ENCODE peak calls at places on chromosomes 4 and X, in nine cellular contexts. P is A549; O is cardiac muscle cell; H is esophagus squamous epithelium; V is CD8-positive, alpha-beta memory T cell; B is psoas muscle; D is right cardiac atrium; Z is prostate gland; I is Panc1. G is an unnamed sample. For H3K9me3, the result is how much of the 10 kb centered on the place peaks cover.

GRCh38 chr4:153211986-153212720 is 7.9 kb downstream of the TRIM2 start:
- DNase-seq in P (no peak), O (peak), H (no peak), V (no peak), B (no peak), D (no peak), Z (no peak), I (no peak), G (no peak)

GRCh38 chrX:20320461-20321159 is 53.9 kb upstream of the RPS6KA3 start:
- DNase-seq in P (no peak), O (no peak), H (no peak), V (no peak), B (no peak), D (no peak), Z (no peak), I (no peak), G (no peak)

GRCh38 chr4:153013202-153013988 is 77.3 kb downstream of the FHDC1 start:
- DNase-seq in P (no peak), O (no peak), H (no peak), V (no peak), B (no peak), D (no peak), Z (no peak), I (no peak), G (no peak)

GRCh38 chrX:24918715-24919114 is 97.0 kb downstream of the ARX start:
- DNase-seq in P (no peak), O (no peak), H (no peak), V (no peak), B (no peak), D (no peak), Z (no peak), I (no peak), G (no peak)

GRCh38 chr4:184330008-184330400 is 112.3 kb upstream of the ENPP6 start:
- DNase-seq in P (no peak), O (no peak), H (peak), V (no peak), B (peak), D (peak), Z (no peak), I (no peak), G (no peak)

GRCh38 chr4:160983035-160983434 is 1180.8 kb downstream of the FSTL5 start:
- DNase-seq in P (no peak), O (no peak), H (no peak), V (no peak), B (no peak), D (no peak), Z (no peak), I (no peak), G (no peak)

GRCh38 chrX:48972214-48973164 is 845 bp upstream of the KCND1 start:
- DNase-seq in P (peak), O (peak), H (no peak), V (no peak), B (no peak), D (no peak), Z (no peak), I (no peak), G (no peak)

GRCh38 chr4:105113800-105114199 is 32.9 kb upstream of the TET2 start:
- DNase-seq in P (no peak), O (peak), H (no peak), V (no peak), B (no peak), D (no peak), Z (no peak), I (no peak), G (no peak)

GRCh38 chr4:154491731-154492249 is at the start of gene DCHS2:
- DNase-seq in P (no peak), O (peak), H (no peak), V (no peak), B (peak), D (peak), Z (no peak), I (no peak), G (no peak)

DNA sequence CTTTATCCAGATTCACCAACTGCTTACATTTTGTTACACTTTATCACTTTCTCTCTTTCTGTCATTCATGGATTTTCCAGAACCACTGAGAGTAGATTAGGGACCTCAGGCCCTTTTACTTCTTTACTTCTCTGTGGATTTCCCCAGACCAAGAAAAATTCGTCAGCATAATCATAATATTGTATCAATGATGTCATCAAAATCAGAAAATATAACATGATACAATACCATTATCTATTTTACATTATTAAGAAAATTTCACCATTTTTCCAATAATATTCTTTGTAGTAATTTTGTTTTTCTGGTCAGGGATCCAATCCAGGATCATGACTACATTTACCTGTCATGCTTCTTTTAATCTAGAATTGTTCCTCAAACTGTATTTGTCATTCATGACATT is 494.2 kb downstream of the IQCM start:
- DNase-seq in P (no peak), O (no peak), H (no peak), V (no peak), B (no peak), D (no peak), Z (no peak), I (no peak), G (no peak)
- H3K9me3 ChIP-seq in P (under half), O (under half), H (under half), V (under half), B (under half), D (under half), Z (under half), I (under half), G (under half)

GRCh38 chr4:128565565-128566186 is 243.8 kb upstream of the JADE1 start:
- DNase-seq in P (peak), O (peak), H (no peak), V (no peak), B (peak), D (peak), Z (no peak), I (no peak), G (no peak)
- H3K9me3 ChIP-seq in P (under half), O (under half), H (under half), V (under half), B (under half), D (under half), Z (under half), I (under half), G (under half)

GRCh38 chr4:273312-274017 is 31.8 kb downstream of the ZNF732 start:
- DNase-seq in P (no peak), O (no peak), H (no peak), V (no peak), B (no peak), D (no peak), Z (no peak), I (no peak), G (no peak)
- H3K9me3 ChIP-seq in P (under half), O (under half), H (half or more), V (under half), B (half or more), D (under half), Z (under half), I (half or more), G (under half)

GRCh38 chr4:75122424-75123014 is 189.6 kb downstream of the PARM1 start:
- DNase-seq in P (no peak), O (no peak), H (no peak), V (no peak), B (no peak), D (no peak), Z (no peak), I (no peak), G (no peak)
- H3K9me3 ChIP-seq in P (under half), O (under half), H (under half), V (under half), B (under half), D (under half), Z (under half), I (under half), G (under half)

GRCh38 chrX:63475200-63475599 is 124.1 kb upstream of the SPIN4 start:
- DNase-seq in P (peak), O (no peak), H (no peak), V (no peak), B (no peak), D (no peak), Z (no peak), I (no peak), G (no peak)
- H3K9me3 ChIP-seq in P (under half), O (under half), H (under half), V (under half), B (under half), D (under half), Z (under half), I (under half), G (under half)

GRCh38 chr4:93983133-93983532 is 154.6 kb downstream of the ATOH1 start:
- DNase-seq in P (no peak), O (no peak), H (no peak), V (no peak), B (no peak), D (no peak), Z (no peak), I (no peak), G (no peak)

DNA sequence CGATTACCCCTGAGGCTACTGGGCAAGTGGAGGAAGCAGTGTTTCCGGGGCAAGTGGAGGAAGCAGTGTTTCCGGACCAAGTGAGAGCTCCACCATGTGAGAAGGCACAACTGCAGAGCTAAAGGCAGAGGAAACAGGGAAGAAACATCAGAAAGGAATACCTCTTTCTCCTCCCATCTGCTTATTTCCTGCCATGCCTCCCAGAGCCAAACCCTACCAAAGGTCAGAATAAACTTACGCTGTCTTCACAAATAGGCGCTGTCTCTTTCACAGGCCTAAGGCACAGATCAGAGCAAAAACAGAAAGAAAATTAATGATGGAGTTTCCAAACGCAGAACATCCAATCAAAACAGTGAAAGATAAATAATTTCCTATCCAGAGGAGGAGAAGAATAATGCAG is 153.0 kb downstream of the ATOH1 start:
- DNase-seq in P (no peak), O (no peak), H (no peak), V (no peak), B (no peak), D (no peak), Z (no peak), I (no peak), G (no peak)
- H3K9me3 ChIP-seq in P (under half), O (under half), H (under half), V (under half), B (under half), D (under half), Z (under half), I (under half), G (under half)

GRCh38 chr4:97477974-97478373 is 665.3 kb downstream of the STPG2 start:
- DNase-seq in P (no peak), O (no peak), H (no peak), V (no peak), B (no peak), D (no peak), Z (no peak), I (no peak), G (no peak)
- H3K9me3 ChIP-seq in P (under half), O (under half), H (under half), V (under half), B (under half), D (under half), Z (under half), I (under half), G (under half)

GRCh38 chrX:2320580-2321327 is 180.0 kb downstream of the DHRSX start:
- DNase-seq in P (peak), O (peak), H (no peak), V (no peak), B (peak), D (peak), Z (peak), I (no peak), G (no peak)

GRCh38 chrX:2327423-2327822 is 173.4 kb downstream of the DHRSX start:
- DNase-seq in P (no peak), O (no peak), H (no peak), V (no peak), B (no peak), D (no peak), Z (no peak), I (no peak), G (no peak)

GRCh38 chrX:2325076-2325784 is 175.5 kb downstream of the DHRSX start:
- DNase-seq in P (no peak), O (peak), H (no peak), V (peak), B (peak), D (peak), Z (peak), I (no peak), G (peak)

GRCh38 chrX:2321411-2321810 is 179.4 kb downstream of the DHRSX start:
- DNase-seq in P (no peak), O (no peak), H (no peak), V (no peak), B (no peak), D (no peak), Z (no peak), I (no peak), G (no peak)

DNA sequence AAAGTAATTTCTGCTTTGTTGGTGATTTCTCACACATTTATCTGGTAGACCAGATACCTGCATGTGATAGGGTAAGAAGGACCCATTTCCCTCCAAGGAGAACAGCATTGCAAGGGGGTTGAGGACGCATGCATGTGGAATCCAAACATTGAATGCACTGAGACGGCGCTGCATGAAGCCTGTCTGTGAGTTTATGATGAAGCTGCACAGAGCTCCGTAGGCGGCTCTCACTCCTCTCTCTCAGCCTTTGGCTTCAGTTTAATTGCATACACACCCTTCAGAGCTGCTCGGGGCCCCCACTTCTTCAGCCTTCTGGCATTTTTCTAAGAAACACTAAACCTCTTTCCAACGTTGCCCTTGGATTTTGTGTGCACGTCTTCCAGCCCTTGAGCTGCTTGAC is 176.7 kb downstream of the DHRSX start:
- DNase-seq in P (no peak), O (no peak), H (no peak), V (no peak), B (no peak), D (no peak), Z (no peak), I (no peak), G (no peak)
- H3K9me3 ChIP-seq in P (under half), O (under half), H (under half), V (under half), B (under half), D (under half), Z (under half), I (under half), G (under half)

GRCh38 chr4:1993169-1993516 is 15.6 kb downstream of the NELFA start:
- DNase-seq in P (no peak), O (no peak), H (no peak), V (no peak), B (peak), D (no peak), Z (no peak), I (no peak), G (no peak)

GRCh38 chr4:1996866-1997611 is 11.7 kb downstream of the NELFA start:
- DNase-seq in P (no peak), O (no peak), H (no peak), V (no peak), B (no peak), D (no peak), Z (no peak), I (no peak), G (no peak)

GRCh38 chr4:1994935-1995334 is 13.8 kb downstream of the NELFA start:
- DNase-seq in P (no peak), O (no peak), H (no peak), V (no peak), B (peak), D (no peak), Z (no peak), I (no peak), G (no peak)

GRCh38 chr4:1998296-1998695 is 10.5 kb downstream of the NELFA start:
- DNase-seq in P (no peak), O (no peak), H (no peak), V (no peak), B (no peak), D (no peak), Z (no peak), I (no peak), G (no peak)

DNA sequence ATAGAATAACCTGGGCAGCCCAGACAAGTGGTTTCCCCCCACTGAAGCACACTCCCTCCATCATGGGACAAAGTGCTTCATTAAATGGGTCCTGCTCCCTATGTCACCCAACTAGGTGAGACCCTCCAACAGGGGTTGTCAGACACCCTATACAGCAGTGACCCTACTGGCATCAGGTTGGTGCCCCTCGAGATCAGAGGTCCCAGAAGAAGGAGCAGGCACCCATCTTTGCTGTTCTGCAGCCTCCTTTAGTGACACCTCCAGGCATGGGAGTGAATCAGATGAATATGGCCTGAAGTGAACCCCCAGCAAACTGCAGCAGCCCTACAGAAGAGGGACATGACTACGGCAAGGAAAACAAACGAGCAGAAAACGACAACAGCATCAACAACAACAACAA is 11.1 kb downstream of the NELFA start:
- DNase-seq in P (no peak), O (no peak), H (no peak), V (no peak), B (no peak), D (no peak), Z (no peak), I (no peak), G (no peak)
- H3K9me3 ChIP-seq in P (under half), O (under half), H (under half), V (under half), B (under half), D (under half), Z (under half), I (under half), G (under half)

DNA sequence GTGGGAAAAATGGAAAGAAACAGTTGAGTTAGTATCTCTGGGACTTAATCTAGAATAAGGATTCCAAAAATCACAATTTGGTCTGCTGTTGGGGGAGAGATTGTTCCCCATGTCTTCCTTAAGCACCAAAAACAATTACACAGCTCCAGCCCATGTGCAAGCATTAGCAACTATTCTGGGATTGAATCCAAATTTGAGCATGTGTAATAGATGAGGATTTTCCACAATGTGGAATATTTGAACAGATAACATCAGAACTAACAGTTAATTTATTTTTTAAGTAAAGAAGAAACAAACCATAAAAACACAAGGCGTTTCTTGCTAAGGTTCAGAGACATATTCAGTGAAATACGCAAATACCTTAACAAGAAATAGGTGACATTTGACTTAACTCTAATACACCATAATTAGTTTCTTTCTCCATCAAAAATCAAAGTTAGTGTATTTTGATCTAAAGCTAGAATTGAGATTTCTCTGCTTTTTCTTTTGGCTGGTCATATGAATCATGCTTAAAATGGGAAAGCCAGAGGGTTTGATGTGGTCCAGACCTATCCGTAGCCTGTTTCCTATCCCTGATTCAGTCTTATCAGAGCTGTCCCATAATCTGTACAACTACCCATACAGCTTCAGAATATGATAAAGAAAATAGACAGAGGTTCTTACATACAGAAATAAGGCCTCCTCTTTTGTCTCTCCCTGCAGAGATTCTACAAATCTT is 413.4 kb downstream of the PACRGL start:
- DNase-seq in P (no peak), O (peak), H (no peak), V (no peak), B (no peak), D (no peak), Z (no peak), I (no peak), G (no peak)
- H3K9me3 ChIP-seq in P (under half), O (under half), H (under half), V (under half), B (under half), D (under half), Z (under half), I (under half), G (under half)

G was measured in T-helper 17 cell.